ENCODE peak calls at places on chromosomes 4 and X, in five cellular contexts. X is BJ, L is brain microvascular endothelial cell, D is heart left ventricle, J is IMR-90. H is an unnamed sample. For H3K36me3, the result is how much of the 10 kb centered on the place peaks cover.

GRCh38 chrX:29992083-29992482 is 223.3 kb upstream of the MAGEB2 start:
- DNase-seq in X (no peak), L (no peak), D (no peak), J (no peak), H (no peak)

GRCh38 chrX:87489071-87489470 is 28.5 kb upstream of the KLHL4 start:
- DNase-seq in X (no peak), L (no peak), D (no peak), J (no peak), H (no peak)

GRCh38 chr4:119493419-119493818 is 135.2 kb downstream of the PDE5A start:
- DNase-seq in X (no peak), L (no peak), D (no peak), J (no peak), H (peak)

GRCh38 chr4:81314196-81314896 is 99.3 kb upstream of the PRKG2 start:
- DNase-seq in X (peak), L (peak), D (peak), J (peak), H (peak)

GRCh38 chr4:34880246-34880645 is 1364.1 kb downstream of the ARAP2 start:
- DNase-seq in X (no peak), L (no peak), D (no peak), J (no peak), H (no peak)

GRCh38 chrX:47587091-47587891 is 5.1 kb downstream of the TIMP1 start:
- DNase-seq in X (no peak), L (no peak), D (no peak), J (peak), H (peak)

GRCh38 chrX:15269618-15270521 is at the start of gene ASB9:
- DNase-seq in X (no peak), L (peak), D (no peak), J (peak), H (peak)

GRCh38 chr4:81592698-81593097 is 121.0 kb upstream of the RASGEF1B start:
- DNase-seq in X (no peak), L (no peak), D (no peak), J (no peak), H (no peak)

GRCh38 chr4:141652161-141652778 is 15.9 kb downstream of the IL15 start:
- DNase-seq in X (peak), L (no peak), D (no peak), J (peak), H (no peak)

GRCh38 chrX:103607385-103608304 is at the start of gene TCEAL3:
- DNase-seq in X (no peak), L (no peak), D (peak), J (peak), H (no peak)

GRCh38 chrX:47745386-47745785 is 86.4 kb upstream of the UXT start:
- DNase-seq in X (no peak), L (peak), D (no peak), J (no peak), H (peak)

GRCh38 chr4:183444953-183445543 is 612 bp downstream of the CDKN2AIP start:
- DNase-seq in X (no peak), L (no peak), D (peak), J (no peak), H (peak)
- H3K36me3 ChIP-seq in X (under half), L (under half), D (under half), J (under half), H (under half)

DNA sequence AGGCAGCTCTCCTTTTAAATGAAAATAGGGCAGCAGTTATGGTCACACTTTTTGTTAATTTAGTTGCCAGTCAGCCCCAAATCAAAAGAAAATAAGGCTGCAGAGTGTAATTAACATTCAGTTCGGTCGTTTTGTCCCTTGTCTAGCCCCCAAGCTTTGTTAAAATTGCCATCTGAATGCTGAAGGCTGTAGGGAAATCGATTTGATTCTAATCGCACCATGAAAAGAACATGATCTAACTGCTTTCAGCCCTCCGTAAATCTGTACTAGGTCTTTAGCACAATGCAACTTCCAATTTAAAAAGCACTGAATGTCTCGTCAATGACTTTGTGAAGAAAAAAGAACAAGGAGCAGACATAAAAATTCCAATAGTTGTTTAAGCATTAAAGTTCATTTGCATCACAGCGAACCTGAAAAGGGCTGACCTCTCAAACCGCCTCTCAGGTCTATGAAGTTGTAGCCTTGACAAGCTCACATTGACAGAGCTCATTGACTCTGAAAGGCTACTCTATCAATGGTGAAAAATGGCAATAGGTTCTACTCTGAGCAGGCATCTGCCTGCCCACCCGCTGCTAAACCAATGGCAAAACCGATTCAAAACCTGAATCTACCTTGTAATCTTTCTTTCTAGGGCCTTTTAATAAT is 48.9 kb downstream of the CHIC2 start:
- DNase-seq in X (no peak), L (no peak), D (no peak), J (no peak), H (no peak)
- H3K4me3 ChIP-seq in X (no peak), L (no peak), D (no peak), J (no peak), H (no peak)

DNA sequence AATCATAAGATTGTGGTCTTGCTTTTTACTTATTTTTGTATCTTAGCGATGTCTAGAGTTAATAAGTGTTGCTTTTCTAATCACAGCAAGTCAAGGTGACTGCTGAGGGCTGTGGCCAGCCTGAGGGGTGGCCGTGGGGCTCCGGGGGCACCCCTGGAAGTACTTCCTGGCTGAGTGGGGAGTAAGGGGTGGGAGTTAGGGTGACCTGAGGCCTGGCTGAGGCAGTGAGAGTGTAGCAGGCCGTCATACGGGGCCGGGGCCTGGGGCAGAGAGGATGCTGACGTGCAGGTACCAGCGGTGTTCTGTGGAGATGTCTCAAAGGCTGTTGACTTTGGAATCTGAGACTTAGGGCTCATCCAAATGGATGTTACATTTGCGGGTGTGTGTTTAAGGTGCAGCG is 29.3 kb downstream of the PIGG start:
- DNase-seq in X (no peak), L (no peak), D (no peak), J (no peak), H (no peak)
- H3K36me3 ChIP-seq in X (under half), L (under half), D (under half), J (half or more), H (under half)

DNA sequence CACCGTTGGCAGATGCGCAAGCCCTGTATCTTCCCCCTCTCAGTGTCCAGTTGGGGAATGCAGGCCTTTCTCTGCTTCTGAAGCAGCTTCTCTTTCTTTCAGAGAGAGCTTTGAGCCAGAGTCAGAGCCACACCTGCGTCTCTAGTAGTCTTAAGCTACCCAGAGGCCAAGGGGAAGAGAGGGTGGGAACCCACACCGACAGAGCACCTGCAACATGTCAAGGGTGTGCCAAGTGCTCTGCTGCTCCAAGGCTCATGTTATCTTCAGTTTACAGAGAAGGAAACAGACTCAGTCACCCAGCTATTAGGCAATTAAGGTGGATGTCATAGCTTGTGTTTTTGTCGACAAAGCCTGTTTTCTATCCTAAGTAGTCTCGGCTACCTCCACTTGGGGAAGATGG is 22.7 kb upstream of the RNF212 start:
- DNase-seq in X (no peak), L (no peak), D (no peak), J (no peak), H (no peak)
- H3K4me3 ChIP-seq in X (no peak), L (no peak), D (no peak), J (no peak), H (no peak)

DNA sequence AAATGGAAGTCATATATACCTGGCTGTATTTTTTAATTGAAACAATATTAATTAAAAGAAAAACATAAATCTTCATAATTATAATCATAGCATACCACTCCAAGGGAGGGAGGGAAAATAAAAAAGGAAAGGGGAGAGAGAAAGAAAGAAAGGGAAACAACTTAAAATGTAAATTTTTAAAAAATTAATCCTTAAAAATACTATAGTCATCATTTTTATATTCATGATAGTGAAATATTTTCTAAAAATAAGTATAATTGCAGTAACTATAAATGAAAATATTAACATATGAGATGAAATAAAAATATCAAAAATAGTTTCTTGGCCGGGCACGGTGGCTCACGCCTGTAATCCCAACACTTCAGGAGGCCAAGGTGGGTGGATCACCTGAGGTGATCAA is 59.2 kb downstream of the DDX60L start:
- DNase-seq in X (no peak), L (no peak), D (no peak), J (no peak), H (no peak)
- H3K36me3 ChIP-seq in X (under half), L (under half), D (under half), J (under half), H (under half)

DNA sequence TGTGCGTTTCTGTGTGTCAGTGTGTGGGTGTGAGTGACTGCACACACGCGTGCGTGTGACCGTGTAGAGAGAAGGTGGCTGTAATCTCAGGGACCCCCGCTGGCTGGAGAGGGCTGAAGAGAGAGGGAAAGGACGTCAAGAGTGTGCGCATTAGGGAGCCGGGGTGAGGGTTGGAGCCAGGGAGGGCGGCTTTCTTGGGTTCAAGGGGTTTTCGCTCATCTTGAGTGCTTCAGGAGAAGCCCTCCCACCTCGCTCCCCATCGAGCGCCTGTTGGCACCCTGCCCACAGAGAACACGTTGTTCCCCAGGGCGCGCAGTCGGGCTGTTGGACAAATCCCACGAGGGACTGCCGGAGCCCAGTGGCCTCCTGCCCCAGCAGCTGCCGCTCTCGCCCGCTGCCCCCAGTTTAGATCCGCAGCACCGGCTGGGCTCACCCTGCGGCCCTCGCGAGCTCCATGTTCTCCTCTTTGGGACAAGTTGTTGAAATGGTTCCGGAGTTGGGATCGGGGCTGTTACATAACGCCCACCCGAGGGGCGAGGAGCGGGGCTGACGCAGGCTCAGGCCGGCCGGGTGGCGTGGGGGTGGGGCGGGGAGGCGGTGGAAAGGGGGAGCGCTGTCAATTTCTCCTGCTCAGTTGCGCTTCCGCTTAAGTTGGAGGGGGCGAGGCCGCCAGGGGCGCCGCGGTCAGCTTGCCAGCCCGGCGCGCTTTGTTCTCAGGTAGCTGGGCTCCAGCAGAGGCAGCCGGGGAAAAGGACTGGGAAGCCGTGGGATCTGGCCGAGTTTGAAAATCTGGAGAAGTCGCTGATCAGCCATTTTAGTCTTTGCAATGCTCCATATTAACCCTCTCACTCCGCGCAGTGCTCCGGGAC is 1.6 kb downstream of the GRIA2 start:
- DNase-seq in X (no peak), L (no peak), D (no peak), J (no peak), H (no peak)
- H3K4me3 ChIP-seq in X (peak), L (peak), D (peak), J (peak), H (no peak)

GRCh38 chrX:9467751-9468150 is 2.9 kb downstream of the TBL1X start:
- DNase-seq in X (no peak), L (no peak), D (no peak), J (peak), H (no peak)
- H3K36me3 ChIP-seq in X (under half), L (under half), D (under half), J (under half), H (under half)

GRCh38 chrX:106178826-106179225 is 10.7 kb downstream of the PWWP3B start:
- DNase-seq in X (no peak), L (no peak), D (no peak), J (no peak), H (no peak)

GRCh38 chrX:106177982-106178321 is 9.8 kb downstream of the PWWP3B start:
- DNase-seq in X (no peak), L (no peak), D (no peak), J (no peak), H (no peak)

DNA sequence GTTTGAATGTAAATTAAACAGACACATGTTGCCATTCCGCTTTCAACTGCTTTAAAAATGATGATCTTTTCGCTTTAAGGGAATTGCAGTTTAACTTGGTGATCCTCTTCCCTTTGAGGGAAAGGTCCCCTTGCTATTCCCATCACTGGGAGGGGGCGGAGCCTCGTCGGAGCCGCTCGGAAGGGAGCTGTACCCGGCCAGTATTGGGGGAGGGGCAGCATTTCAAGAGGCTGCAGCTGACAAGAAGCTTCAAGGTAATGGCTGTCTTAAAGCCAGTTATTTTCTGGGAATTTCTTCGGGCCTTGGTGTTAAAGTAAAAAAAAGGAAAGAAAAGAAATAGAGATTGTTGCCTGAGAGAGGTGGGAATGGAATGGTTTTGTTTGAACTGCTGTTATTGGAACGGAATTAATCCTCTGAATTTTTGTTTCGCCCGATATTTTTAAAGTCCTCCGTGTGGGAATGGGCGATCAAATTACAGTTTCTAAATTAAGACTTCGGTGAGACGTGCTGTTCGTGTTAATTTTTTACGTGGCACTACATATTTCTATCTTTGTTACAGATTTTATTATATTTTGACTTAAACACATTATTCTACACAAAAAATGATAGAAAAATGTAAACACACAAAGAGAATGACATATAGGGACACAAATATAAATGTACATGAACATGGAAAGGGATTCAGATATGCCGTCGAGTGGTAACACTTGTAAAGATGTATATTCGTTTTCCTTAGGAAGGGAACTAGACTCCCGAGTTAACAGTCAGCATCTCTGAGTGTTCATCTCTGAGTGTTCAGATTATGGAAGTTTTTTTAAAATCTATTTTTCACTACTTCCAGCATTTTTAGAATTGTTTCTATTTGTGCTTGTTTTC is 9.2 kb downstream of the PWWP3B start:
- DNase-seq in X (no peak), L (peak), D (peak), J (no peak), H (peak)
- H3K4me3 ChIP-seq in X (no peak), L (peak), D (peak), J (no peak), H (no peak)